ENCODE peak calls at places on chromosomes 4 and X, in nine cellular contexts. B is neural progenitor cell, X is A549, F is tibial nerve, D is H9, P is retinal pigment epithelial cell, Q is upper lobe of left lung, K is WTC11, M is dorsolateral prefrontal cortex. I is an unnamed sample.

GRCh38 chr4:33060873-33061542 is 2340.8 kb downstream of the PCDH7 start:
- DNase-seq in X (peak), P (no peak), D (peak), Q (peak), B (peak), M (no peak), K (peak), F (peak), I (peak)

GRCh38 chrX:11480626-11481025 is 185.1 kb downstream of the ARHGAP6 start:
- DNase-seq in B (no peak), P (no peak), D (no peak), F (no peak), M (no peak), Q (no peak), X (no peak), K (no peak), I (no peak)

GRCh38 chr4:1683371-1683902 is 676 bp downstream of the FAM53A start:
- DNase-seq in K (peak), P (peak), D (peak), X (peak), Q (no peak), F (peak), M (no peak), B (no peak), I (no peak)

GRCh38 chr4:70613893-70614572 is 14.5 kb upstream of the ENAM start:
- DNase-seq in D (no peak), P (no peak), B (no peak), F (no peak), X (no peak), Q (no peak), K (no peak), M (no peak), I (no peak)

GRCh38 chr4:8664031-8664805 is 71.7 kb downstream of the CPZ start:
- DNase-seq in M (no peak), Q (no peak), K (no peak), B (no peak), F (no peak), P (no peak), D (no peak), X (no peak), I (no peak)

GRCh38 chrX:113492895-113493294 is 652.3 kb upstream of the AMOT start:
- DNase-seq in M (no peak), B (no peak), K (no peak), X (no peak), Q (no peak), F (no peak), P (no peak), D (no peak), I (no peak)

GRCh38 chr4:21517460-21517859 is 431.1 kb downstream of the KCNIP4 start:
- DNase-seq in M (no peak), K (no peak), X (no peak), Q (no peak), P (no peak), D (no peak), F (no peak), B (no peak), I (no peak)

GRCh38 chrX:49165901-49166881 is 3.6 kb downstream of the MAGIX start:
- DNase-seq in M (no peak), K (peak), F (peak), B (peak), P (no peak), D (peak), X (no peak), Q (peak), I (peak)

GRCh38 chrX:151398346-151398745 is 1.3 kb downstream of the VMA21 start:
- DNase-seq in P (no peak), F (no peak), Q (no peak), D (no peak), X (no peak), M (no peak), K (no peak), B (no peak), I (no peak)

GRCh38 chrX:49276671-49277519 is 7.3 kb downstream of the PPP1R3F start:
- DNase-seq in M (no peak), D (no peak), F (no peak), X (no peak), Q (peak), B (no peak), P (no peak), K (no peak), I (no peak)

GRCh38 chrX:69615779-69616519 is at the start of gene EDA:
- DNase-seq in B (peak), Q (peak), X (peak), K (peak), P (peak), D (peak), M (peak), F (peak), I (peak)

GRCh38 chr4:4613126-4613465 is 71.2 kb upstream of the STX18 start:
- DNase-seq in D (no peak), F (no peak), B (no peak), X (no peak), Q (no peak), M (no peak), P (no peak), K (no peak), I (no peak)

GRCh38 chr4:73653695-73654106 is 33.5 kb upstream of the RASSF6 start:
- DNase-seq in X (peak), F (peak), K (no peak), M (no peak), P (no peak), D (no peak), Q (peak), B (peak), I (no peak)

GRCh38 chr4:154622598-154622997 is 10.1 kb upstream of the FGG start:
- DNase-seq in P (peak), X (peak), Q (no peak), K (no peak), F (peak), B (peak), M (no peak), D (no peak), I (peak)

GRCh38 chr4:26023191-26023972 is 109.4 kb downstream of the SMIM20 start:
- DNase-seq in P (no peak), B (no peak), X (no peak), D (no peak), K (no peak), Q (no peak), M (no peak), F (no peak), I (no peak)

GRCh38 chr4:119672938-119673337 is 44.3 kb upstream of the PDE5A start:
- DNase-seq in D (no peak), X (no peak), M (no peak), K (no peak), F (no peak), B (no peak), Q (no peak), P (no peak), I (no peak)

GRCh38 chr4:137909910-137910309 is 332.2 kb downstream of the SLC7A11 start:
- DNase-seq in K (peak), Q (peak), F (peak), X (no peak), P (peak), D (peak), B (no peak), M (no peak), I (no peak)

GRCh38 chr4:116702949-116703348 is 382.4 kb downstream of the TRAM1L1 start:
- DNase-seq in M (no peak), P (no peak), B (no peak), D (peak), X (peak), Q (no peak), K (no peak), F (no peak), I (no peak)

GRCh38 chr4:115113382-115114106 is at the start of gene NDST4:
- DNase-seq in X (peak), M (no peak), K (no peak), B (peak), D (no peak), F (peak), Q (no peak), P (peak), I (no peak)

GRCh38 chr4:11416071-11416766 is 12.5 kb downstream of the HS3ST1 start:
- DNase-seq in X (no peak), B (no peak), D (no peak), Q (no peak), P (no peak), F (no peak), M (no peak), K (no peak), I (no peak)

GRCh38 chr4:181161669-181162068 is 1081.5 kb upstream of the TENM3 start:
- DNase-seq in D (no peak), K (no peak), F (no peak), Q (no peak), X (no peak), M (no peak), B (no peak), P (peak), I (no peak)

GRCh38 chr4:158823461-158823873 is 54.6 kb downstream of the FNIP2 start:
- DNase-seq in B (no peak), P (peak), X (no peak), Q (no peak), F (no peak), D (no peak), M (no peak), K (no peak), I (no peak)

GRCh38 chr4:81471361-81472248 is at the start of gene RASGEF1B:
- DNase-seq in Q (peak), M (peak), F (peak), D (peak), B (peak), K (peak), P (no peak), X (peak), I (peak)
- TF ChIP-seq CTCF in Q (no peak), M (no peak), F (no peak), D (no peak), B (no peak), K (no peak), P (no peak), X (no peak), I (no peak)

GRCh38 chr4:152110780-152111179 is 350.0 kb upstream of the GATB start:
- DNase-seq in Q (no peak), F (no peak), P (no peak), K (no peak), B (no peak), D (no peak), M (no peak), X (no peak), I (no peak)

GRCh38 chr4:152107736-152108500 is 347.1 kb upstream of the GATB start:
- DNase-seq in Q (no peak), B (no peak), D (no peak), K (no peak), F (no peak), X (no peak), M (no peak), P (no peak), I (no peak)

GRCh38 chr4:152106781-152107321 is 346.0 kb upstream of the GATB start:
- DNase-seq in M (no peak), D (no peak), Q (no peak), B (no peak), X (peak), K (no peak), F (no peak), P (no peak), I (no peak)

GRCh38 chr4:152112116-152112515 is 351.3 kb upstream of the GATB start:
- DNase-seq in P (no peak), K (no peak), F (no peak), B (no peak), M (no peak), Q (no peak), X (no peak), D (no peak), I (no peak)

GRCh38 chr4:152109585-152110509 is 349.0 kb upstream of the GATB start:
- DNase-seq in F (no peak), X (no peak), K (no peak), B (no peak), P (no peak), M (no peak), Q (no peak), D (no peak), I (no peak)
- TF ChIP-seq CTCF in F (no peak), X (no peak), K (no peak), B (no peak), P (no peak), M (no peak), Q (no peak), D (no peak), I (no peak)

DNA sequence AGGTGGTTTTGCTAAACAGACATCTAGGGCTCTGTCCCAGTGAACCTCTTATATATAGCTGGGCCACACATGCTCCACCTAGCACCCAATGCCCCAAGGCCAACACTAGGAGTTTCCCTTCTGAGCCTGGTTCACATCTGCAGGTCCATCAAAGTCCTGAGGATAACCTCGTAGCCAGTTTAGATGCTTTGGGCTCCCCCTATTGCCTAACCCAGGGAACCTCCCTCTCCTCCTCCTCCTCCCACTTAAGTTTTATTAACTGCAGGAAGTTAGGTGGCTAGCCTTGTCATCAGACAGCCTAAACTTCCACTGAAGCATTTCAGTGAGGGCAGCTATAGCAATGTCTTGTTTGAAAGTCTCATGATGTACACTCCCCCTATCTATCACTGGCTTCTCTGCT is 88.0 kb downstream of the GUCY2F start:
- DNase-seq in Q (no peak), X (peak), F (no peak), K (peak), M (no peak), P (no peak), B (peak), D (peak), I (no peak)
- TF ChIP-seq CTCF in Q (no peak), X (no peak), F (no peak), K (no peak), M (no peak), P (no peak), B (peak), D (peak), I (no peak)

DNA sequence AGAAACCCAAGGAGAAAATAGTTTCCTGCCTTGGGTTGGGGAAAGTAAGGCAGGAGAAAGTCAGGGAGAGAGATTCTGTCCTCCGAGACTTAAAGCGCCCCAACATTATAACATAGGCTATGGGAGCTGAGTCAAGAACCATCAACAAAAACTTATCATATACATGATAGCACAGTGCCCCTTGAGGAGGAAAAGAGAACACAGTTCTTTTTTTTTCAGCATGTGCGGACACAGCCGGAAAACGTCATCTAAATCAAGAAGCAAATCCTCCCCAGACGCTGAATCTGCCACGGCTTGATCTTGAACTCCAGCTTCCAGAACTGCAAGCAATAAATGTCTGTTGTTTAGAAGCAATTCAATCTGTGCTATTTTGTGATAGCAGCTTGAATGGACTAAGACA is 549.6 kb upstream of the PRKX start:
- DNase-seq in Q (no peak), B (peak), F (no peak), P (no peak), D (no peak), X (peak), K (no peak), M (no peak), I (no peak)
- TF ChIP-seq CTCF in Q (no peak), B (peak), F (no peak), P (peak), D (peak), X (no peak), K (no peak), M (peak), I (peak)

GRCh38 chrX:43562372-43562771 is 93.7 kb upstream of the MAOA start:
- DNase-seq in M (no peak), F (no peak), Q (no peak), D (no peak), P (no peak), K (no peak), X (peak), B (no peak), I (no peak)

GRCh38 chrX:43556207-43556606 is 99.9 kb upstream of the MAOA start:
- DNase-seq in Q (peak), B (no peak), M (no peak), F (no peak), D (no peak), P (no peak), K (no peak), X (no peak), I (no peak)

GRCh38 chrX:43559643-43560042 is 96.5 kb upstream of the MAOA start:
- DNase-seq in X (peak), F (peak), Q (peak), K (peak), M (no peak), B (peak), P (no peak), D (peak), I (peak)

GRCh38 chrX:43560247-43560946 is 95.7 kb upstream of the MAOA start:
- DNase-seq in P (no peak), X (no peak), B (no peak), F (no peak), D (no peak), M (no peak), Q (no peak), K (no peak), I (no peak)

DNA sequence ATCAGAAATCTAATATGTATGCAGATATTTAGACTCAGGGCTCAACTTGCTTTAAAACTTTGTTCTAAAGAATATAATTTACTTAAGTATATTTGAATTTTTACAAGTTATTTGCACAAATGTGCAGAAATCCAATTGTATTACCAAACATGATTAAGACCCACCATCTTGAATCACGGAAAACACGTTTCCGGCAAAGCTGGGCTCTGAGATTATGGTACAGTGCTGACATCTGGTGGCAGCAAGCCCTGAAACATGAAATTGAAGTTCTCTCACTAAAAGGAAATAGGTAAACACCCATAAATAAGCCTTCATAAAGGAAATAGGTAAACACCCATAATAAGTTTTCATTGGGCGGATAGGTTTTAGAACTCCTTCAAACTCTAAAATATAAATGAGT is 98.3 kb upstream of the MAOA start:
- DNase-seq in M (no peak), D (peak), B (peak), Q (peak), P (no peak), X (peak), K (peak), F (peak), I (peak)
- TF ChIP-seq CTCF in M (peak), D (peak), B (peak), Q (peak), P (peak), X (peak), K (no peak), F (peak), I (peak)